ENCODE peak calls at places on chromosome 19, in seven cellular contexts. P, C, T, G, J, O and E are unnamed samples.

GRCh38 chr19:35141627-35142401 is 1.2 kb upstream of the FXYD7 start:
- DNase-seq in P (no peak), C (no peak), T (no peak), G (no peak), J (peak; percentile 61), O (no peak), E (no peak)

GRCh38 chr19:40810160-40810559 is 11.2 kb downstream of the EGLN2 start:
- DNase-seq in P (no peak), C (no peak), T (no peak), G (no peak), J (peak; percentile 47), O (no peak), E (no peak)

GRCh38 chr19:35261356-35262100 is 7.2 kb upstream of the USF2 start:
- DNase-seq in P (no peak), C (no peak), T (no peak), G (no peak), J (no peak), O (no peak), E (no peak)

GRCh38 chr19:19081642-19082151 is 17.9 kb downstream of the SLC25A42 start:
- DNase-seq in P (no peak), C (no peak), T (no peak), G (no peak), J (peak; percentile 41), O (no peak), E (no peak)

GRCh38 chr19:28519218-28519779 is 693.7 kb downstream of the UQCRFS1 start:
- DNase-seq in P (no peak), C (no peak), T (no peak), G (no peak), J (no peak), O (no peak), E (no peak)

GRCh38 chr19:35792312-35792711 is 16.9 kb downstream of the ARHGAP33 start:
- DNase-seq in P (no peak), C (no peak), T (no peak), G (no peak), J (no peak), O (no peak), E (no peak)

GRCh38 chr19:19782783-19783182 is 38.8 kb downstream of the ZNF506 start:
- DNase-seq in P (no peak), C (no peak), T (no peak), G (no peak), J (no peak), O (no peak), E (no peak)

GRCh38 chr19:42422576-42423461 is 4.4 kb downstream of the LIPE start:
- DNase-seq in P (peak; percentile 59), C (peak; percentile 61), T (no peak), G (no peak), J (no peak), O (no peak), E (no peak)

GRCh38 chr19:46221152-46221551 is 8.4 kb upstream of the IGFL1 start:
- DNase-seq in P (no peak), C (no peak), T (no peak), G (no peak), J (no peak), O (no peak), E (no peak)

GRCh38 chr19:33133438-33134031 is 1.6 kb downstream of the WDR88 start:
- DNase-seq in P (peak; percentile 43), C (peak; percentile 51), T (no peak), G (no peak), J (peak; percentile 44), O (no peak), E (peak; percentile 24)

GRCh38 chr19:32351807-32352630 is 6.6 kb downstream of the ZNF507 start:
- DNase-seq in P (no peak), C (no peak), T (no peak), G (no peak), J (no peak), O (no peak), E (peak; percentile 65)

GRCh38 chr19:8611890-8612806 is 1.6 kb upstream of the ADAMTS10 start:
- DNase-seq in P (no peak), C (peak; percentile 74), T (no peak), G (no peak), J (no peak), O (peak; percentile 41), E (peak; percentile 31)

GRCh38 chr19:43464089-43464775 is 1.2 kb downstream of the LYPD3 start:
- DNase-seq in P (no peak), C (no peak), T (no peak), G (no peak), J (peak; percentile 73), O (no peak), E (no peak)

GRCh38 chr19:33752945-33753344 is 43.7 kb upstream of the KCTD15 start:
- DNase-seq in P (no peak), C (no peak), T (no peak), G (no peak), J (no peak), O (no peak), E (no peak)

GRCh38 chr19:41426952-41427646 is at the start of gene B3GNT8:
- DNase-seq in P (peak; percentile 59), C (peak; percentile 92), T (no peak), G (no peak), J (peak; percentile 92), O (peak; percentile 56), E (peak; percentile 60)

GRCh38 chr19:11382898-11383705 is 1.0 kb downstream of the EPOR start:
- DNase-seq in P (peak; percentile 70), C (peak; percentile 85), T (peak; percentile 60), G (no peak), J (peak; percentile 95), O (no peak), E (peak; percentile 28)

GRCh38 chr19:39317476-39317875 is 3.2 kb downstream of the LRFN1 start:
- DNase-seq in P (no peak), C (no peak), T (no peak), G (no peak), J (no peak), O (no peak), E (no peak)

GRCh38 chr19:28039677-28040381 is 1173.1 kb downstream of the UQCRFS1 start:
- DNase-seq in P (no peak), C (no peak), T (no peak), G (no peak), J (no peak), O (no peak), E (no peak)

GRCh38 chr19:46919324-46919723 is 58.5 kb downstream of the ARHGAP35 start:
- DNase-seq in P (no peak), C (no peak), T (no peak), G (no peak), J (no peak), O (no peak), E (no peak)

GRCh38 chr19:15264061-15264932 is 32.0 kb upstream of the EPHX3 start:
- DNase-seq in P (peak; percentile 56), C (peak; percentile 93), T (peak; percentile 45), G (no peak), J (peak; percentile 79), O (peak; percentile 51), E (peak; percentile 51)

GRCh38 chr19:13164370-13165090 is 14.3 kb downstream of the IER2 start:
- DNase-seq in P (peak; percentile 89), C (peak; percentile 99), T (no peak), G (no peak), J (peak; percentile 76), O (peak; percentile 99), E (peak; percentile 89)

GRCh38 chr19:4991538-4991937 is 22.6 kb downstream of the KDM4B start:
- DNase-seq in P (no peak), C (no peak), T (no peak), G (no peak), J (no peak), O (no peak), E (no peak)

GRCh38 chr19:46728693-46729339 is 11.9 kb upstream of the PRKD2 start:
- DNase-seq in P (peak; percentile 27), C (peak; percentile 85), T (no peak), G (no peak), J (peak; percentile 86), O (no peak), E (peak; percentile 88)

GRCh38 chr19:8488351-8488750 is 14.1 kb downstream of the PRAM1 start:
- DNase-seq in P (no peak), C (no peak), T (no peak), G (no peak), J (no peak), O (no peak), E (no peak)

GRCh38 chr19:47427241-47428176 is 8.2 kb upstream of the MEIS3 start:
- DNase-seq in P (peak; percentile 33), C (peak; percentile 92), T (peak; percentile 44), G (no peak), J (peak; percentile 82), O (peak; percentile 78), E (peak; percentile 55)

GRCh38 chr19:5539431-5539833 is 28.3 kb downstream of the TINCR start:
- DNase-seq in P (no peak), C (peak; percentile 85), T (no peak), G (no peak), J (no peak), O (no peak), E (no peak)

GRCh38 chr19:54420383-54421168 is 5.3 kb downstream of the TTYH1 start:
- DNase-seq in P (peak; percentile 97), C (peak; percentile 94), T (no peak), G (no peak), J (no peak), O (peak; percentile 76), E (no peak)
- TF ChIP-seq EZH2 in P (no peak), C (no peak), T (no peak), G (no peak), J (no peak), O (no peak), E (peak; percentile 59)

GRCh38 chr19:3984584-3984907 is 717 bp downstream of the EEF2 start:
- DNase-seq in P (no peak), C (no peak), T (no peak), G (no peak), J (no peak), O (no peak), E (no peak)

GRCh38 chr19:3986260-3987041 is 1.2 kb upstream of the EEF2 start:
- DNase-seq in P (peak; percentile 72), C (peak; percentile 91), T (peak; percentile 74), G (peak; percentile 56), J (peak; percentile 85), O (no peak), E (peak; percentile 82)

GRCh38 chr19:3985643-3986259 is 488 bp upstream of the EEF2 start:
- DNase-seq in P (no peak), C (no peak), T (no peak), G (no peak), J (no peak), O (no peak), E (no peak)

GRCh38 chr19:3983936-3984583 is 1.2 kb downstream of the EEF2 start:
- DNase-seq in P (no peak), C (no peak), T (no peak), G (no peak), J (no peak), O (no peak), E (peak; percentile 34)

GRCh38 chr19:3984908-3985642 is at the start of gene EEF2:
- DNase-seq in P (peak; percentile 69), C (peak; percentile 94), T (peak; percentile 68), G (peak; percentile 48), J (peak; percentile 91), O (no peak), E (peak; percentile 86)
- TF ChIP-seq POLR2AphosphoS5 in P (peak; percentile 100), C (peak; percentile 100), T (peak; percentile 99), G (peak; percentile 100), J (peak; percentile 100), O (peak; percentile 100), E (peak; percentile 100)

GRCh38 chr19:17448190-17448967 is at the start of gene TMEM221:
- DNase-seq in P (no peak), C (peak; percentile 80), T (no peak), G (no peak), J (peak; percentile 65), O (no peak), E (no peak)
- TF ChIP-seq CTCF in P (peak; percentile 57), C (peak; percentile 64), T (peak; percentile 75), G (peak; percentile 40), J (peak; percentile 69), O (peak; percentile 60), E (peak; percentile 55)

GRCh38 chr19:10269333-10270179 is 1.4 kb upstream of the ICAM1 start:
- DNase-seq in P (peak; percentile 51), C (peak; percentile 89), T (peak; percentile 47), G (no peak), J (peak; percentile 91), O (no peak), E (peak; percentile 90)
- TF ChIP-seq EZH2 in P (no peak), C (peak; percentile 21), T (no peak), G (no peak), J (no peak), O (peak; percentile 33), E (no peak)